ENCODE peak calls at places on chromosome 14, in ten cellular contexts. T is skeletal muscle cell; D is iris pigment epithelial cell; B is DMS153; Y is NB4; F is ACHN; H is substantia nigra; G is effector memory CD4-positive, alpha-beta T cell; C is heart left ventricle; X is endothelial cell. W is an unnamed sample.

GRCh38 chr14:104865069-104865630 is at the start of gene CEP170B:
- DNase-seq in T (no peak), D (peak; percentile 40), B (no peak), Y (peak; percentile 4), F (peak; percentile 38), H (no peak), G (peak; percentile 30), C (no peak), X (peak; percentile 26), W (no peak)

GRCh38 chr14:39434401-39434800 is 2.2 kb upstream of the FBXO33 start:
- DNase-seq in T (no peak), D (peak; percentile 10), B (no peak), Y (no peak), F (no peak), H (no peak), G (no peak), C (no peak), X (no peak), W (no peak)

GRCh38 chr14:32682219-32682618 is 256.5 kb upstream of the NPAS3 start:
- DNase-seq in T (no peak), D (no peak), B (no peak), Y (no peak), F (no peak), H (no peak), G (no peak), C (no peak), X (no peak), W (no peak)

GRCh38 chr14:93997933-93998870 is 1.1 kb downstream of the CCDC197 start:
- DNase-seq in T (no peak), D (no peak), B (no peak), Y (no peak), F (no peak), H (no peak), G (no peak), C (no peak), X (no peak), W (no peak)

GRCh38 chr14:96229315-96229714 is 24.7 kb downstream of the BDKRB2 start:
- DNase-seq in T (no peak), D (no peak), B (no peak), Y (no peak), F (no peak), H (no peak), G (no peak), C (no peak), X (no peak), W (no peak)

GRCh38 chr14:105332352-105332874 is 17.9 kb downstream of the PACS2 start:
- DNase-seq in T (no peak), D (no peak), B (no peak), Y (peak; percentile 62), F (no peak), H (no peak), G (no peak), C (no peak), X (no peak), W (no peak)

GRCh38 chr14:105419305-105420091 is at the start of gene MTA1:
- DNase-seq in T (no peak), D (no peak), B (no peak), Y (peak; percentile 63), F (peak; percentile 39), H (no peak), G (peak; percentile 34), C (no peak), X (no peak), W (no peak)

GRCh38 chr14:87233266-87233665 is 759.7 kb downstream of the GALC start:
- DNase-seq in T (no peak), D (no peak), B (no peak), Y (no peak), F (no peak), H (no peak), G (no peak), C (no peak), X (no peak), W (no peak)

GRCh38 chr14:53924754-53925153 is 31.9 kb downstream of the BMP4 start:
- DNase-seq in T (peak; percentile 77), D (peak; percentile 92), B (no peak), Y (no peak), F (peak; percentile 18), H (no peak), G (no peak), C (no peak), X (no peak), W (no peak)

GRCh38 chr14:75295061-75295461 is 16.4 kb downstream of the FOS start:
- DNase-seq in T (no peak), D (peak; percentile 56), B (no peak), Y (peak; percentile 45), F (peak; percentile 80), H (peak; percentile 36), G (no peak), C (peak; percentile 71), X (peak; percentile 45), W (no peak)

GRCh38 chr14:84544486-84544885 is 985.5 kb upstream of the FLRT2 start:
- DNase-seq in T (no peak), D (no peak), B (no peak), Y (no peak), F (no peak), H (no peak), G (no peak), C (no peak), X (no peak), W (no peak)

GRCh38 chr14:36511981-36512584 is 7.9 kb downstream of the NKX2-1 start:
- DNase-seq in T (no peak), D (no peak), B (no peak), Y (no peak), F (no peak), H (no peak), G (no peak), C (no peak), X (no peak), W (no peak)

GRCh38 chr14:30569216-30569902 is 10.4 kb downstream of the G2E3 start:
- DNase-seq in T (no peak), D (no peak), B (no peak), Y (no peak), F (no peak), H (no peak), G (no peak), C (no peak), X (no peak), W (no peak)

GRCh38 chr14:58656671-58657411 is 19.1 kb downstream of the DACT1 start:
- DNase-seq in T (no peak), D (no peak), B (no peak), Y (no peak), F (no peak), H (no peak), G (no peak), C (no peak), X (no peak), W (no peak)

GRCh38 chr14:69483765-69484443 is 624 bp upstream of the PLEKHD1 start:
- DNase-seq in T (peak; percentile 31), D (peak; percentile 28), B (peak; percentile 14), Y (no peak), F (peak; percentile 30), H (no peak), G (no peak), C (peak; percentile 28), X (peak; percentile 19), W (peak; percentile 26)

GRCh38 chr14:68011629-68012028 is 192.1 kb downstream of the RAD51B start:
- DNase-seq in T (peak; percentile 52), D (peak; percentile 91), B (no peak), Y (no peak), F (no peak), H (no peak), G (no peak), C (no peak), X (no peak), W (peak; percentile 23)

GRCh38 chr14:72237722-72238666 is 305.8 kb downstream of the RGS6 start:
- DNase-seq in T (no peak), D (no peak), B (no peak), Y (no peak), F (no peak), H (no peak), G (no peak), C (no peak), X (no peak), W (no peak)

GRCh38 chr14:80941241-80942157 is at the start of gene CEP128:
- DNase-seq in T (peak; percentile 94), D (peak; percentile 98), B (peak; percentile 96), Y (peak; percentile 97), F (peak; percentile 96), H (peak; percentile 93), G (peak; percentile 82), C (peak; percentile 96), X (peak; percentile 92), W (peak; percentile 95)

GRCh38 chr14:56813143-56813551 is 2.9 kb upstream of the OTX2 start:
- DNase-seq in T (no peak), D (no peak), B (no peak), Y (no peak), F (no peak), H (no peak), G (no peak), C (no peak), X (no peak), W (no peak)

GRCh38 chr14:56046999-56047398 is 71.2 kb upstream of the PELI2 start:
- DNase-seq in T (no peak), D (no peak), B (no peak), Y (no peak), F (no peak), H (no peak), G (no peak), C (no peak), X (no peak), W (no peak)

GRCh38 chr14:105305350-105305749 is 4.5 kb upstream of the BRF1 start:
- DNase-seq in T (no peak), D (no peak), B (no peak), Y (no peak), F (no peak), H (no peak), G (no peak), C (no peak), X (no peak), W (no peak)

GRCh38 chr14:91367173-91368171 is 50.1 kb downstream of the CCDC88C start:
- DNase-seq in T (no peak), D (peak; percentile 81), B (no peak), Y (peak; percentile 52), F (peak; percentile 95), H (no peak), G (peak; percentile 78), C (no peak), X (no peak), W (peak; percentile 82)

GRCh38 chr14:103847954-103848719 is 762 bp upstream of the PPP1R13B start:
- DNase-seq in T (no peak), D (peak; percentile 38), B (no peak), Y (no peak), F (no peak), H (no peak), G (peak; percentile 28), C (peak; percentile 47), X (peak; percentile 33), W (no peak)

GRCh38 chr14:51283402-51283825 is 43.4 kb downstream of the TMX1 start:
- DNase-seq in T (peak; percentile 69), D (peak; percentile 89), B (peak; percentile 80), Y (peak; percentile 56), F (peak; percentile 91), H (no peak), G (no peak), C (no peak), X (peak; percentile 26), W (peak; percentile 65)

GRCh38 chr14:105091335-105092123 is 26.3 kb upstream of the GPR132 start:
- DNase-seq in T (no peak), D (no peak), B (peak; percentile 41), Y (no peak), F (peak; percentile 92), H (no peak), G (no peak), C (peak; percentile 86), X (no peak), W (peak; percentile 49)

GRCh38 chr14:95261616-95262510 is 57.8 kb downstream of the CLMN start:
- DNase-seq in T (no peak), D (no peak), B (no peak), Y (no peak), F (no peak), H (no peak), G (no peak), C (peak; percentile 45), X (no peak), W (no peak)

GRCh38 chr14:103885509-103885932 is 38.1 kb upstream of the PPP1R13B start:
- DNase-seq in T (no peak), D (no peak), B (no peak), Y (no peak), F (no peak), H (no peak), G (no peak), C (peak; percentile 15), X (no peak), W (no peak)